ENCODE peak calls at places on chromosomes 4 and X, in four cellular contexts. V is IMR-90, T is A549, L is ovary. N is an unnamed sample.

GRCh38 chr4:37666625-37667071 is 19.5 kb downstream of the RELL1 start:
- DNase-seq in V (peak), T (peak), L (no peak), N (no peak)

GRCh38 chrX:9866633-9867032 is 80.4 kb downstream of the SHROOM2 start:
- DNase-seq in V (no peak), T (no peak), L (peak), N (no peak)

GRCh38 chr4:172543249-172543648 is 625.4 kb upstream of the GALNT7 start:
- DNase-seq in V (no peak), T (no peak), L (no peak), N (no peak)

GRCh38 chr4:169270156-169270809 is 473 bp downstream of the SH3RF1 start:
- DNase-seq in V (no peak), T (peak), L (peak), N (no peak)

GRCh38 chrX:85243761-85244410 is at the start of the genes SATL1 and ZNF711:
- DNase-seq in V (peak), T (peak), L (peak), N (no peak)

GRCh38 chrX:37542791-37543190 is 28.7 kb upstream of the LANCL3 start:
- DNase-seq in V (no peak), T (no peak), L (no peak), N (no peak)

GRCh38 chr4:185510803-185511202 is 24.5 kb downstream of the PDLIM3 start:
- DNase-seq in V (no peak), T (no peak), L (no peak), N (no peak)

GRCh38 chr4:128468485-128468989 is 180.9 kb upstream of the PGRMC2 start:
- DNase-seq in V (peak), T (no peak), L (peak), N (no peak)

GRCh38 chrX:9555354-9555753 is 90.5 kb downstream of the TBL1X start:
- DNase-seq in V (peak), T (no peak), L (no peak), N (no peak)

GRCh38 chr4:144115519-144115918 is 25.0 kb downstream of the GYPA start:
- DNase-seq in V (no peak), T (no peak), L (no peak), N (no peak)

GRCh38 chr4:123356914-123357313 is 39.7 kb upstream of the SPRY1 start:
- DNase-seq in V (no peak), T (no peak), L (no peak), N (no peak)

GRCh38 chrX:137568741-137569469 is 3.0 kb downstream of the ZIC3 start:
- DNase-seq in V (no peak), T (no peak), L (no peak), N (no peak)

GRCh38 chr4:38574559-38575333 is 89.3 kb upstream of the KLF3 start:
- DNase-seq in V (no peak), T (no peak), L (no peak), N (no peak)

GRCh38 chr4:147749811-147750321 is 18.0 kb downstream of the ARHGAP10 start:
- DNase-seq in V (no peak), T (no peak), L (no peak), N (no peak)

GRCh38 chr4:15006416-15007024 is 4.2 kb downstream of the CPEB2 start:
- DNase-seq in V (peak), T (no peak), L (no peak), N (no peak)

GRCh38 chr4:74474345-74475099 is 29.6 kb downstream of the AREG start:
- DNase-seq in V (peak), T (no peak), L (no peak), N (no peak)

GRCh38 chrX:78456909-78457308 is 129.5 kb upstream of the CYSLTR1 start:
- DNase-seq in V (no peak), T (no peak), L (no peak), N (no peak)

GRCh38 chr4:98564847-98565246 is 93.6 kb downstream of the TSPAN5 start:
- DNase-seq in V (no peak), T (no peak), L (no peak), N (peak)

GRCh38 chr4:85776579-85776978 is 301.6 kb downstream of the ARHGAP24 start:
- DNase-seq in V (peak), T (no peak), L (no peak), N (no peak)

DNA sequence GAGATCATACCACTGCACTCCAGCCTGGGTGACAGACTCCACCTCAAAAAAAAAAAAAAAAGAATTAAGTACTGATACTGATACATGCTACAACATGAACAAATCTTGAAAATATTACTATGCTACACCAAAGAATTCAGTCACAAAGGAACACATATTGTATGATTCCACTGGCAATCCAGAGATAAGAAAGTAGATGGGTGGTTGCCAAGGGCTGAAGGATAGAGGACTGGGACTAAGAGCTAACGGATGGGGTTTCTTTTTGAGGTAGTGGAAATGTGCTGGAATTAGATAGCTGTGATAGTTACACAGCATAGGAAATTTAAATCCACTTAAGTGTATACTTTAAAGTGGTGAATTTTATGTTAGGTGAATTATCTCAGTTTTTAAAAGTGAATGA is 12.5 kb downstream of the ATP11C start:
- DNase-seq in V (no peak), T (no peak), L (no peak), N (no peak)
- TF ChIP-seq CTCF in V (no peak), T (no peak), L (no peak), N (no peak)

GRCh38 chrX:40098264-40099045 is 697 bp upstream of the BCOR start:
- DNase-seq in V (no peak), T (peak), L (peak), N (no peak)
- TF ChIP-seq POLR2A in V (peak), T (no peak), L (no peak), N (no peak)

DNA sequence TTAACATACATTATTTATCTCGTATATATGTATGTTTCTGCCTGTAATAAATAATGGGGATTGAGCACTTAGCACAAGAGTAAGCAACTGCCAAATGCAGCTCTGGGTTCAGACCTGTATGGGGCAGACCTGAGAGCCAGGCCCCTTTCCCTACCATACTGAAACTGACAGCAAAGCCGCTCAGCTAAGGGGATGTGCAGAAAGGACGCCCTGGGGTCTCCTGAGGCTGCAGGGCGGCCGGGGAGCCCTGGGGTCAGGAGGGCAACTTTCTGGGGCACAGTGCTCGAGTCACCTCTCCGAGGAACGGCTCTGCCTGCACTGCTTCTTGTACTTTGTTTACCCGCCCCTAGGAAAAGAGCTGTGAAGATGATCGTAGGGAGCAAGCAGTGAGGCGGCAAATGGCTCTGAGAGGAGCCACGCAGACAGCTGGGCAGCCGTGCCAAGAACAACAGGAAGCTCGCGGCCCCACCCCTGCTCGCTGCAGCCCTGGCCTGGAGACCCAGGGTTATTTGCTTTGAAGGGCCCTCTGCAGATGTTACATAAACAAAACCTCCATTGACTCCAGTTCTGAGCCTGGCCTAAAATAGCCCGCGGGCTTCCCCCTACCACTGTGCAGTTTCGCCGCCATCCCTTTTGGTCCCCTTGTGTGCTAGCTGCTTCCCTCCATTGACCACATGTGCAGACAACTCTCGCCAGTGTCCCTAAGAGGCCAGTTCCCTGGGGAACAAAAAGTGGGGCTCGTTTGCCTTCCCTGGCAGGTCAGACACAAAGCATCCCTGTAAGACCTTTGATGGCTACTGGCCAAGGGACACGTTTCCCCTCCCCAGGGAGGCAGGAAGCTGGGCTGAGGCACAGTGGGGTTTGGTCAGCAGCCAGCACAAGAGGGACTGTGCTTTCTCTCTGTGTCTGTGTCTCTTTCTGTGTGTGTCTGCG is 111.3 kb upstream of the LNX1 start:
- DNase-seq in V (peak), T (peak), L (peak), N (peak)
- TF ChIP-seq CTCF in V (peak), T (no peak), L (no peak), N (no peak)

DNA sequence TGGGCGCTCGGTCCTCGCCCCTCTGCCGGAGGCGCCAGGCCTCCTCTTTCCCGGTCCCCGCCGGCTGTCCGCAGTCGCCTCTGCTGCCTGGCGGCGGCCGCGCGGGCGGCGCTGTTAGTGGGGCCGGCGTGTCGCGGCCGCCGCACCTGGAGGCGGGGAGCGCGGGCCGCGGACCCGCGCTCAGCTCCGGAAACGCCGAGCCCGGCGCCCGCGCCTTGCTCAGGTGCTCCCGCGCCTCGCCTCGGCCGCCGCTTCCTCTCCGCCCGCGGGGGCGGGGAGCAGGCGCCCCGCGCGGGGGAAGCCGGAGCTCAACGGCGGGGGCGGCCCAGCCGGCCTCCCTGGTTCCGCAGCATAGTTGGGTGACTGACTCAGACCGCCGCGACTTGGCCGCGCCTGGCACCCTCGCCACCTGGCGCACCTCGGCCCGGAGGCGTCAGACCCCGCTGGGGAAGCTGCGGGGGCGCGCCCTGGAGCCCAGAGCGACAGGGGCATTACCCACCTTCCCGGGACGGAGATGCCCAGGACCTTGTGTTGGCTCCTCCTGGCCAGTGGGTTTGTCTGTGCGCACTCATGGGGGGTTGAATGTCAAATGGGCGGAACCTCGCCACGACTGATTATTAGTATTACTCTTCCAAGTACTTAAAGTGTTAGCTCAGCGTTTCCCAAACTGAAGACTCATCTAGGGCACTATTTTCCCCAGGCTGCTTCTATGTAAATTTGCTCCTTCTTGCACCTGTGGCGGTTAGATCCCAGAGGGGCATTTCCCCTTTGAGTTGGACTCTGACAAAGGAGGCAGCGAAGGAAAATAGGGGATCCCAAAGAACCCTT is at the start of gene ARAP2:
- DNase-seq in V (peak), T (peak), L (peak), N (no peak)
- TF ChIP-seq POLR2A in V (no peak), T (no peak), L (no peak), N (no peak)

GRCh38 chrX:18891561-18891945 is 92.4 kb downstream of the PHKA2 start:
- DNase-seq in V (no peak), T (no peak), L (no peak), N (no peak)

GRCh38 chrX:18892881-18893280 is 91.0 kb downstream of the PHKA2 start:
- DNase-seq in V (no peak), T (no peak), L (no peak), N (no peak)

GRCh38 chrX:18893536-18893935 is 90.4 kb downstream of the PHKA2 start:
- DNase-seq in V (no peak), T (no peak), L (no peak), N (no peak)

GRCh38 chrX:18895157-18895952 is 88.6 kb downstream of the PHKA2 start:
- DNase-seq in V (peak), T (no peak), L (peak), N (no peak)

DNA sequence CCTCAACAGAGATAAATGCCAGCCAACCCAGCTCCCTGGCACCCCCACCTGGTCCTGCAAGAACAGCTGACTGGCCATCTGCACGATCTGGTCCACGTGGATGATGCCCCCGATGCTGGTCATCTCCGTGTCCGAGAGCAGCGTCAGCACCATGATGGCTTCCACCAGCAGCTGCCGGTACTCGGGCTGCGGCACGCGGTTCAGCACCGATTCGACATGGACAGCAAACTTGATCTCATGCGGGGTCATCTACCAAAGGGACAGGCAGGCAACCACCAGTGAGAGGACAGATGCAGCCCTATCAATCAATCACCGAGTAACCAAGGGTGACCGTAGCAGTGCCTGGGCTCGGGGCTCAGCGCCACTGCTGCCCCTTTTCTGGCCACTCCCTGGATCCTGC is 89.8 kb downstream of the PHKA2 start:
- DNase-seq in V (no peak), T (no peak), L (no peak), N (no peak)
- TF ChIP-seq CTCF in V (no peak), T (no peak), L (no peak), N (no peak)

GRCh38 chr4:110197421-110198398 is 705 bp downstream of the ELOVL6 start:
- DNase-seq in V (peak), T (peak), L (peak), N (no peak)
- TF ChIP-seq POLR2A in V (no peak), T (peak), L (no peak), N (no peak)

DNA sequence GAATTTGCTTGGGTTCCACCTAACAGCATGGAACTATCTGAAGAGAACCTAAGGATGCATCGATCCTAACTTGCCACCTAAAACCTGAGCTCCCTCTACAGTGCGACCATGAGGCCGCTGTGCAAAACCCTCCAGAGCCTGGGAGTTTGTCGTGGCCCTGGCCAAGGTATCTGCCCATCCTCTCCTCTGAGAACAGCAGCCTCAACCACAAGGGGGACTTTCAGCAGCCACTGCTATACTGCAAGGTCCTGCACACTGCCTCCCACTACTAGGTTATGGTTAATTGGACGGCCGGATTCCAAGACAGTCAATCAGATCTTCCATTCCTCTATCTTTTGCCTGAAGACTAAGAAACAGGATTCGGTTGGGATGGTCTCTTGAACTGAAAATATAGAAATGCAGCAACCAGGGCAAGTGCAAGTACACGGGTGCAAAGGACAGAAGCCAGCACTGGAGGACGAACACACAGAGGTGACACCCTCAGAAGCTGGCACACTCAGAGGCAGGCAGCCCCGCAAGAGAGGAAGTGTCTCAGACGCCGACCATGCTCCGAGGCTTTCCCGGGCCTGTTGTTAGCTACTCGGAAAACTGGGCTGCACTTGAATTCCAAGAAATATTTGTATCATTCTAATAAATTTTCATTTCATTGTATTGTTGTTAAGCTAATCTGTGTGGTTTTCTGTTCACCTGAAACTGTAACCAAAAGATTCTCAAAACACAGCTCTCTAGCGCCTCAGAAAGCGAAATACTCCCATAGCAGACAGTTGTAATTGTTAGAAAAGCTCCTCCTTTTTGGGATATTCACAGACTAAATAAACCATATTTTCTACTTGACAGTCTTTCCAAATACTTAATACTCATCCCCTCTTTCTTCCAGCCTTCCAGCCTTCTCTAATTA is 63.3 kb downstream of the AFAP1 start:
- DNase-seq in V (peak), T (peak), L (no peak), N (no peak)
- TF ChIP-seq CTCF in V (peak), T (peak), L (no peak), N (peak)

GRCh38 chr4:138835833-138836521 is 179.6 kb upstream of the NOCT start:
- DNase-seq in V (peak), T (no peak), L (no peak), N (peak)
- TF ChIP-seq POLR2A in V (no peak), T (no peak), L (no peak), N (no peak)

GRCh38 chr4:87118826-87119225 is 101.6 kb downstream of the KLHL8 start:
- DNase-seq in V (peak), T (no peak), L (no peak), N (no peak)
- TF ChIP-seq CTCF in V (no peak), T (no peak), L (no peak), N (no peak)

DNA sequence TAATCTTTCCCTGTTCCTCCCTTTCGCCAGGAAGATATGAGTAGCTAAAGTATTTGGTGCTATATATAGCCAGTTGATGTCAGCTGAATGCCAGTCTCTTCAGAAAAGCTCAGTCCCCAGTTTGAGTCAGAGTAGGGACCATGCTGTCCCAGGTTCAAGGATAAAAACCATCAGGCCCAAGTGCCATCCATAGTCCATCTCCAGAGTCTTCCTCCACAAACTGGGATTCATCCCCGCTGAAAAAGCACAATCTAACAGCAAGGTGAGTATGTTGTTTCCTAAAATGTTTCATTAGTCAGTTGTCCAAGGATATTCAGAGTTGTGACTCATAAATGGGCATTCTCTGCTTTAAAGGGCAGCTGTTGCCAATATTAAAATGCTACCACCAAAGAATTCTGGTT is at the start of gene MYOZ2:
- DNase-seq in V (peak), T (no peak), L (no peak), N (no peak)
- TF ChIP-seq POLR2A in V (no peak), T (no peak), L (no peak), N (no peak)

N was measured in esophagus muscularis mucosa.